ENCODE peak calls at places on chromosome 19, in nine cellular contexts. One of them, this sample, is unnamed.
A peak's percentile ranks its signal among the peaks of the same experiment; 100 is the strongest.

GRCh38 chr19:33399745-33400681 is 26.5 kb downstream of the CEBPG start:
- DNase-seq in PC-3: no peak
- DNase-seq in right lobe of liver: peak; percentile 91
- DNase-seq in SK-MEL-5: no peak
- DNase-seq in AG04449: no peak
- DNase-seq in tibial artery: peak; percentile 15
- DNase-seq in AG08395: no peak
- DNase-seq in KG1: no peak
- DNase-seq in H1: no peak
- DNase-seq in this sample: no peak

GRCh38 chr19:39676004-39676403 is 20.3 kb downstream of the LGALS16 start:
- DNase-seq in PC-3: peak; percentile 32
- DNase-seq in right lobe of liver: no peak
- DNase-seq in SK-MEL-5: no peak
- DNase-seq in AG04449: no peak
- DNase-seq in tibial artery: no peak
- DNase-seq in AG08395: no peak
- DNase-seq in KG1: no peak
- DNase-seq in H1: peak; percentile 4
- DNase-seq in this sample: no peak

GRCh38 chr19:16928351-16928750 is 39.6 kb downstream of the F2RL3 start:
- DNase-seq in PC-3: no peak
- DNase-seq in right lobe of liver: no peak
- DNase-seq in SK-MEL-5: no peak
- DNase-seq in AG04449: no peak
- DNase-seq in tibial artery: no peak
- DNase-seq in AG08395: no peak
- DNase-seq in KG1: no peak
- DNase-seq in H1: no peak
- DNase-seq in this sample: no peak

GRCh38 chr19:3683866-3684816 is 16.1 kb downstream of the PIP5K1C start:
- DNase-seq in PC-3: no peak
- DNase-seq in right lobe of liver: no peak
- DNase-seq in SK-MEL-5: no peak
- DNase-seq in AG04449: no peak
- DNase-seq in tibial artery: no peak
- DNase-seq in AG08395: no peak
- DNase-seq in KG1: no peak
- DNase-seq in H1: no peak
- DNase-seq in this sample: no peak

GRCh38 chr19:23804676-23805075 is 46.0 kb upstream of the ZNF681 start:
- DNase-seq in PC-3: no peak
- DNase-seq in right lobe of liver: no peak
- DNase-seq in SK-MEL-5: no peak
- DNase-seq in AG04449: no peak
- DNase-seq in tibial artery: no peak
- DNase-seq in AG08395: no peak
- DNase-seq in KG1: no peak
- DNase-seq in H1: no peak
- DNase-seq in this sample: no peak

GRCh38 chr19:22622901-22623840 is 11.0 kb upstream of the ZNF492 start:
- DNase-seq in PC-3: no peak
- DNase-seq in right lobe of liver: no peak
- DNase-seq in SK-MEL-5: no peak
- DNase-seq in AG04449: no peak
- DNase-seq in tibial artery: no peak
- DNase-seq in AG08395: no peak
- DNase-seq in KG1: no peak
- DNase-seq in H1: no peak
- DNase-seq in this sample: no peak

GRCh38 chr19:43725468-43725867 is 9.6 kb downstream of the IRGC start:
- DNase-seq in PC-3: no peak
- DNase-seq in right lobe of liver: no peak
- DNase-seq in SK-MEL-5: no peak
- DNase-seq in AG04449: no peak
- DNase-seq in tibial artery: no peak
- DNase-seq in AG08395: no peak
- DNase-seq in KG1: peak; percentile 56
- DNase-seq in H1: no peak
- DNase-seq in this sample: no peak

GRCh38 chr19:50046649-50047503 is 21.1 kb downstream of the ZNF473 start:
- DNase-seq in PC-3: peak; percentile 34
- DNase-seq in right lobe of liver: no peak
- DNase-seq in SK-MEL-5: peak; percentile 64
- DNase-seq in AG04449: no peak
- DNase-seq in tibial artery: peak; percentile 66
- DNase-seq in AG08395: no peak
- DNase-seq in KG1: no peak
- DNase-seq in H1: peak; percentile 84
- DNase-seq in this sample: peak; percentile 27

GRCh38 chr19:56119585-56119978 is 1.5 kb downstream of the ZNF787 start:
- DNase-seq in PC-3: peak; percentile 12
- DNase-seq in right lobe of liver: no peak
- DNase-seq in SK-MEL-5: peak; percentile 12
- DNase-seq in AG04449: peak; percentile 29
- DNase-seq in tibial artery: no peak
- DNase-seq in AG08395: peak; percentile 36
- DNase-seq in KG1: no peak
- DNase-seq in H1: no peak
- DNase-seq in this sample: no peak

GRCh38 chr19:5306531-5306930 is 34.1 kb downstream of the PTPRS start:
- DNase-seq in PC-3: no peak
- DNase-seq in right lobe of liver: no peak
- DNase-seq in SK-MEL-5: peak; percentile 10
- DNase-seq in AG04449: no peak
- DNase-seq in tibial artery: no peak
- DNase-seq in AG08395: no peak
- DNase-seq in KG1: no peak
- DNase-seq in H1: no peak
- DNase-seq in this sample: no peak

GRCh38 chr19:16892438-16892837 is 3.6 kb downstream of the F2RL3 start:
- DNase-seq in PC-3: no peak
- DNase-seq in right lobe of liver: no peak
- DNase-seq in SK-MEL-5: no peak
- DNase-seq in AG04449: no peak
- DNase-seq in tibial artery: no peak
- DNase-seq in AG08395: no peak
- DNase-seq in KG1: no peak
- DNase-seq in H1: no peak
- DNase-seq in this sample: no peak

GRCh38 chr19:44891016-44891882 is at the start of gene TOMM40:
- DNase-seq in PC-3: no peak
- DNase-seq in right lobe of liver: peak; percentile 100
- DNase-seq in SK-MEL-5: peak; percentile 99
- DNase-seq in AG04449: no peak
- DNase-seq in tibial artery: no peak
- DNase-seq in AG08395: no peak
- DNase-seq in KG1: no peak
- DNase-seq in H1: peak; percentile 98
- DNase-seq in this sample: no peak

GRCh38 chr19:38695832-38696732 is 48.2 kb downstream of the CAPN12 start:
- DNase-seq in PC-3: no peak
- DNase-seq in right lobe of liver: no peak
- DNase-seq in SK-MEL-5: no peak
- DNase-seq in AG04449: no peak
- DNase-seq in tibial artery: no peak
- DNase-seq in AG08395: no peak
- DNase-seq in KG1: no peak
- DNase-seq in H1: no peak
- DNase-seq in this sample: no peak

GRCh38 chr19:30722236-30722635 is 350.1 kb downstream of the ZNF536 start:
- DNase-seq in PC-3: no peak
- DNase-seq in right lobe of liver: no peak
- DNase-seq in SK-MEL-5: no peak
- DNase-seq in AG04449: no peak
- DNase-seq in tibial artery: no peak
- DNase-seq in AG08395: no peak
- DNase-seq in KG1: no peak
- DNase-seq in H1: no peak
- DNase-seq in this sample: no peak

GRCh38 chr19:34974631-34975030 is 10.6 kb upstream of the ZNF792 start:
- DNase-seq in PC-3: no peak
- DNase-seq in right lobe of liver: no peak
- DNase-seq in SK-MEL-5: no peak
- DNase-seq in AG04449: no peak
- DNase-seq in tibial artery: no peak
- DNase-seq in AG08395: no peak
- DNase-seq in KG1: no peak
- DNase-seq in H1: no peak
- DNase-seq in this sample: no peak

GRCh38 chr19:40799558-40800338 is 757 bp downstream of the EGLN2 start:
- DNase-seq in PC-3: no peak
- DNase-seq in right lobe of liver: peak; percentile 75
- DNase-seq in SK-MEL-5: peak; percentile 33
- DNase-seq in AG04449: no peak
- DNase-seq in tibial artery: no peak
- DNase-seq in AG08395: no peak
- DNase-seq in KG1: no peak
- DNase-seq in H1: peak; percentile 73
- DNase-seq in this sample: no peak

GRCh38 chr19:4878491-4878968 is 11.1 kb upstream of the PLIN3 start:
- DNase-seq in PC-3: no peak
- DNase-seq in right lobe of liver: no peak
- DNase-seq in SK-MEL-5: no peak
- DNase-seq in AG04449: no peak
- DNase-seq in tibial artery: no peak
- DNase-seq in AG08395: no peak
- DNase-seq in KG1: no peak
- DNase-seq in H1: peak; percentile 60
- DNase-seq in this sample: no peak

GRCh38 chr19:33263325-33264023 is 37.8 kb upstream of the SLC7A10 start:
- DNase-seq in PC-3: no peak
- DNase-seq in right lobe of liver: no peak
- DNase-seq in SK-MEL-5: no peak
- DNase-seq in AG04449: no peak
- DNase-seq in tibial artery: no peak
- DNase-seq in AG08395: no peak
- DNase-seq in KG1: no peak
- DNase-seq in H1: no peak
- DNase-seq in this sample: no peak

GRCh38 chr19:18833141-18833476 is 1.4 kb downstream of the UPF1 start:
- DNase-seq in PC-3: peak; percentile 13
- DNase-seq in right lobe of liver: no peak
- DNase-seq in SK-MEL-5: no peak
- DNase-seq in AG04449: no peak
- DNase-seq in tibial artery: no peak
- DNase-seq in AG08395: no peak
- DNase-seq in KG1: no peak
- DNase-seq in H1: no peak
- DNase-seq in this sample: no peak

GRCh38 chr19:18208098-18208951 is 4.5 kb upstream of the RAB3A start:
- DNase-seq in PC-3: peak; percentile 44
- DNase-seq in right lobe of liver: peak; percentile 58
- DNase-seq in SK-MEL-5: peak; percentile 39
- DNase-seq in AG04449: no peak
- DNase-seq in tibial artery: no peak
- DNase-seq in AG08395: peak; percentile 70
- DNase-seq in KG1: no peak
- DNase-seq in H1: peak; percentile 86
- DNase-seq in this sample: no peak

GRCh38 chr19:30423481-30423880 is 51.3 kb downstream of the ZNF536 start:
- DNase-seq in PC-3: no peak
- DNase-seq in right lobe of liver: no peak
- DNase-seq in SK-MEL-5: no peak
- DNase-seq in AG04449: no peak
- DNase-seq in tibial artery: no peak
- DNase-seq in AG08395: no peak
- DNase-seq in KG1: no peak
- DNase-seq in H1: no peak
- DNase-seq in this sample: no peak

GRCh38 chr19:33426621-33427475 is 53.3 kb downstream of the CEBPG start:
- DNase-seq in PC-3: no peak
- DNase-seq in right lobe of liver: peak; percentile 38
- DNase-seq in SK-MEL-5: no peak
- DNase-seq in AG04449: no peak
- DNase-seq in tibial artery: no peak
- DNase-seq in AG08395: no peak
- DNase-seq in KG1: no peak
- DNase-seq in H1: no peak
- DNase-seq in this sample: no peak

GRCh38 chr19:13597625-13598024 is 91.3 kb upstream of the CACNA1A start:
- DNase-seq in PC-3: peak; percentile 83
- DNase-seq in right lobe of liver: no peak
- DNase-seq in SK-MEL-5: peak; percentile 68
- DNase-seq in AG04449: peak; percentile 17
- DNase-seq in tibial artery: peak; percentile 32
- DNase-seq in AG08395: peak; percentile 91
- DNase-seq in KG1: peak; percentile 22
- DNase-seq in H1: peak; percentile 56
- DNase-seq in this sample: peak; percentile 57

GRCh38 chr19:530133-531008 is 1.2 kb upstream of the CDC34 start:
- DNase-seq in PC-3: no peak
- DNase-seq in right lobe of liver: no peak
- DNase-seq in SK-MEL-5: no peak
- DNase-seq in AG04449: no peak
- DNase-seq in tibial artery: no peak
- DNase-seq in AG08395: no peak
- DNase-seq in KG1: no peak
- DNase-seq in H1: no peak
- DNase-seq in this sample: no peak

GRCh38 chr19:40200352-40201099 is 9.3 kb downstream of the MAP3K10 start:
- DNase-seq in PC-3: peak; percentile 24
- DNase-seq in right lobe of liver: no peak
- DNase-seq in SK-MEL-5: no peak
- DNase-seq in AG04449: no peak
- DNase-seq in tibial artery: no peak
- DNase-seq in AG08395: no peak
- DNase-seq in KG1: no peak
- DNase-seq in H1: no peak
- DNase-seq in this sample: peak; percentile 51

GRCh38 chr19:6108721-6109633 is 1.3 kb downstream of the RFX2 start:
- DNase-seq in PC-3: peak; percentile 47
- DNase-seq in right lobe of liver: no peak
- DNase-seq in SK-MEL-5: no peak
- DNase-seq in AG04449: no peak
- DNase-seq in tibial artery: peak; percentile 75
- DNase-seq in AG08395: peak; percentile 49
- DNase-seq in KG1: peak; percentile 66
- DNase-seq in H1: peak; percentile 54
- DNase-seq in this sample: no peak

GRCh38 chr19:16378291-16378889 is 53.8 kb downstream of the KLF2 start:
- DNase-seq in PC-3: no peak
- DNase-seq in right lobe of liver: peak; percentile 51
- DNase-seq in SK-MEL-5: no peak
- DNase-seq in AG04449: no peak
- DNase-seq in tibial artery: no peak
- DNase-seq in AG08395: no peak
- DNase-seq in KG1: no peak
- DNase-seq in H1: no peak
- DNase-seq in this sample: no peak

GRCh38 chr19:916645-917322 is 349 bp upstream of the KISS1R start:
- DNase-seq in PC-3: no peak
- DNase-seq in right lobe of liver: no peak
- DNase-seq in SK-MEL-5: no peak
- DNase-seq in AG04449: no peak
- DNase-seq in tibial artery: no peak
- DNase-seq in AG08395: no peak
- DNase-seq in KG1: no peak
- DNase-seq in H1: peak; percentile 79
- DNase-seq in this sample: no peak

GRCh38 chr19:50563597-50563996 is 4.6 kb downstream of the LRRC4B start:
- DNase-seq in PC-3: no peak
- DNase-seq in right lobe of liver: no peak
- DNase-seq in SK-MEL-5: no peak
- DNase-seq in AG04449: no peak
- DNase-seq in tibial artery: no peak
- DNase-seq in AG08395: no peak
- DNase-seq in KG1: no peak
- DNase-seq in H1: no peak
- DNase-seq in this sample: no peak

GRCh38 chr19:38629568-38629967 is 10.6 kb downstream of the EIF3K start:
- DNase-seq in PC-3: no peak
- DNase-seq in right lobe of liver: no peak
- DNase-seq in SK-MEL-5: no peak
- DNase-seq in AG04449: no peak
- DNase-seq in tibial artery: no peak
- DNase-seq in AG08395: no peak
- DNase-seq in KG1: no peak
- DNase-seq in H1: no peak
- DNase-seq in this sample: no peak

GRCh38 chr19:51417107-51417806 is at the start of gene SIGLEC10:
- DNase-seq in PC-3: peak; percentile 46
- DNase-seq in right lobe of liver: peak; percentile 75
- DNase-seq in SK-MEL-5: no peak
- DNase-seq in AG04449: no peak
- DNase-seq in tibial artery: peak; percentile 26
- DNase-seq in AG08395: no peak
- DNase-seq in KG1: peak; percentile 88
- DNase-seq in H1: no peak
- DNase-seq in this sample: no peak

This sample was measured in HCT116.